ENCODE peak calls at places on chromosome 11, in ten cellular contexts. T is HT1080, N is putamen, R is CD14-positive monocyte, D is germinal center, J is AG04450, Q is GM19239, V is suprapubic skin, L is substantia nigra, H is foreskin melanocyte. K is an unnamed sample.

GRCh38 chr11:74449369-74449931 is 17.9 kb downstream of the KCNE3 start:
- DNase-seq in T (peak), N (peak), R (no peak), D (peak), J (peak), Q (peak), V (no peak), L (no peak), H (peak), K (peak)

GRCh38 chr11:125626381-125626950 is 1.5 kb downstream of the CHEK1 start:
- DNase-seq in T (no peak), N (peak), R (no peak), D (no peak), J (no peak), Q (no peak), V (no peak), L (no peak), H (no peak), K (peak)

GRCh38 chr11:128153697-128154048 is 433.7 kb downstream of the ETS1 start:
- DNase-seq in T (no peak), N (no peak), R (no peak), D (no peak), J (no peak), Q (no peak), V (no peak), L (no peak), H (no peak), K (no peak)

GRCh38 chr11:13929551-13929950 is 33.0 kb upstream of the SPON1 start:
- DNase-seq in T (no peak), N (peak), R (no peak), D (no peak), J (no peak), Q (no peak), V (no peak), L (peak), H (no peak), K (no peak)

GRCh38 chr11:122748968-122749687 is 89.2 kb upstream of the CRTAM start:
- DNase-seq in T (peak), N (no peak), R (peak), D (peak), J (peak), Q (peak), V (no peak), L (no peak), H (peak), K (no peak)

GRCh38 chr11:119509277-119509841 is 86.4 kb upstream of the THY1 start:
- DNase-seq in T (peak), N (no peak), R (no peak), D (no peak), J (no peak), Q (no peak), V (no peak), L (no peak), H (no peak), K (no peak)

GRCh38 chr11:70415176-70415575 is 16.8 kb downstream of the CTTN start:
- DNase-seq in T (no peak), N (no peak), R (no peak), D (no peak), J (no peak), Q (no peak), V (no peak), L (no peak), H (no peak), K (no peak)

GRCh38 chr11:78019808-78020207 is 3.3 kb downstream of the KCTD14 start:
- DNase-seq in T (peak), N (no peak), R (no peak), D (no peak), J (no peak), Q (no peak), V (no peak), L (no peak), H (no peak), K (no peak)

GRCh38 chr11:94457118-94458029 is 36.3 kb downstream of the MRE11 start:
- DNase-seq in T (peak), N (no peak), R (no peak), D (no peak), J (no peak), Q (no peak), V (no peak), L (no peak), H (no peak), K (no peak)

GRCh38 chr11:325796-326591 is 5.3 kb upstream of the IFITM3 start:
- DNase-seq in T (no peak), N (no peak), R (no peak), D (no peak), J (no peak), Q (no peak), V (no peak), L (no peak), H (no peak), K (no peak)

GRCh38 chr11:67542169-67542568 is 18.9 kb upstream of the CABP2 start:
- DNase-seq in T (no peak), N (no peak), R (no peak), D (no peak), J (no peak), Q (no peak), V (no peak), L (no peak), H (no peak), K (no peak)

GRCh38 chr11:11584446-11584810 is 37.4 kb downstream of the GALNT18 start:
- DNase-seq in T (peak), N (no peak), R (no peak), D (no peak), J (peak), Q (no peak), V (no peak), L (no peak), H (no peak), K (no peak)

GRCh38 chr11:117071344-117071787 is 26.9 kb downstream of the SIK3 start:
- DNase-seq in T (no peak), N (peak), R (no peak), D (no peak), J (no peak), Q (no peak), V (no peak), L (peak), H (no peak), K (no peak)

GRCh38 chr11:28110108-28110838 is 2.1 kb downstream of the METTL15 start:
- DNase-seq in T (peak), N (peak), R (peak), D (peak), J (peak), Q (peak), V (peak), L (peak), H (peak), K (peak)

GRCh38 chr11:122145715-122146274 is 29.8 kb upstream of the BLID start:
- DNase-seq in T (no peak), N (no peak), R (no peak), D (no peak), J (no peak), Q (no peak), V (no peak), L (no peak), H (no peak), K (no peak)

GRCh38 chr11:132072044-132072879 is 701.8 kb downstream of the NTM start:
- DNase-seq in T (peak), N (no peak), R (no peak), D (no peak), J (peak), Q (no peak), V (no peak), L (no peak), H (peak), K (peak)

GRCh38 chr11:96188625-96189006 is 154.4 kb downstream of the MAML2 start:
- DNase-seq in T (peak), N (no peak), R (no peak), D (peak), J (no peak), Q (no peak), V (no peak), L (no peak), H (no peak), K (no peak)

GRCh38 chr11:15969281-15969680 is 387.1 kb downstream of the SOX6 start:
- DNase-seq in T (peak), N (peak), R (peak), D (no peak), J (peak), Q (no peak), V (no peak), L (peak), H (peak), K (no peak)

GRCh38 chr11:119108151-119108856 is 1.2 kb downstream of the C2CD2L start:
- DNase-seq in T (peak), N (no peak), R (no peak), D (peak), J (no peak), Q (no peak), V (no peak), L (no peak), H (no peak), K (peak)

GRCh38 chr11:80943226-80943625 is 1502.4 kb upstream of the TENM4 start:
- DNase-seq in T (no peak), N (no peak), R (no peak), D (no peak), J (no peak), Q (no peak), V (no peak), L (no peak), H (no peak), K (no peak)

GRCh38 chr11:68106165-68106940 is 14.8 kb downstream of the CHKA start:
- DNase-seq in T (no peak), N (no peak), R (no peak), D (no peak), J (no peak), Q (no peak), V (no peak), L (no peak), H (no peak), K (no peak)

GRCh38 chr11:94169516-94169915 is 40.9 kb downstream of the PANX1 start:
- DNase-seq in T (no peak), N (no peak), R (no peak), D (no peak), J (no peak), Q (no peak), V (no peak), L (no peak), H (no peak), K (no peak)

GRCh38 chr11:76975513-76975912 is 58.7 kb upstream of the B3GNT6 start:
- DNase-seq in T (no peak), N (no peak), R (no peak), D (no peak), J (no peak), Q (no peak), V (no peak), L (no peak), H (no peak), K (no peak)

GRCh38 chr11:105297463-105297862 is 157.9 kb upstream of the CARD18 start:
- DNase-seq in T (peak), N (peak), R (no peak), D (no peak), J (no peak), Q (no peak), V (no peak), L (no peak), H (peak), K (no peak)

GRCh38 chr11:62427630-62428233 is 8.9 kb downstream of the SCGB1A1 start:
- DNase-seq in T (peak), N (no peak), R (peak), D (no peak), J (no peak), Q (no peak), V (no peak), L (no peak), H (peak), K (no peak)

GRCh38 chr11:94303884-94304459 is 408 bp upstream of the IZUMO1R start:
- DNase-seq in T (no peak), N (no peak), R (no peak), D (no peak), J (no peak), Q (no peak), V (no peak), L (no peak), H (no peak), K (no peak)

GRCh38 chr11:35133656-35134055 is 5.3 kb upstream of the CD44 start:
- DNase-seq in T (no peak), N (no peak), R (no peak), D (no peak), J (no peak), Q (no peak), V (no peak), L (no peak), H (no peak), K (no peak)

GRCh38 chr11:132312161-132312560 is 941.7 kb downstream of the NTM start:
- DNase-seq in T (peak), N (no peak), R (no peak), D (no peak), J (peak), Q (no peak), V (no peak), L (no peak), H (no peak), K (no peak)

GRCh38 chr11:4095509-4096230 is 1.1 kb downstream of the RRM1 start:
- DNase-seq in T (peak), N (no peak), R (no peak), D (no peak), J (no peak), Q (no peak), V (no peak), L (no peak), H (peak), K (no peak)

GRCh38 chr11:61975638-61976419 is 8.4 kb upstream of the FTH1 start:
- DNase-seq in T (no peak), N (no peak), R (no peak), D (no peak), J (no peak), Q (no peak), V (no peak), L (no peak), H (no peak), K (no peak)

GRCh38 chr11:93623179-93623578 is 38.3 kb upstream of the CEP295 start:
- DNase-seq in T (no peak), N (no peak), R (no peak), D (no peak), J (no peak), Q (peak), V (no peak), L (no peak), H (no peak), K (no peak)

GRCh38 chr11:95338430-95338991 is 107.5 kb upstream of the SESN3 start:
- DNase-seq in T (no peak), N (peak), R (no peak), D (no peak), J (no peak), Q (no peak), V (peak), L (peak), H (no peak), K (peak)

GRCh38 chr11:94876645-94877445 is 96.5 kb downstream of the CWC15 start:
- DNase-seq in T (peak), N (peak), R (peak), D (no peak), J (peak), Q (peak), V (peak), L (peak), H (peak), K (no peak)

GRCh38 chr11:101445761-101446160 is 138.0 kb downstream of the TRPC6 start:
- DNase-seq in T (no peak), N (no peak), R (no peak), D (no peak), J (no peak), Q (no peak), V (no peak), L (no peak), H (no peak), K (no peak)

GRCh38 chr11:68040121-68040956 is 1.5 kb downstream of the TCIRG1 start:
- DNase-seq in T (peak), N (no peak), R (peak), D (peak), J (peak), Q (peak), V (peak), L (no peak), H (no peak), K (no peak)

GRCh38 chr11:133985981-133986380 is 29.2 kb upstream of the IGSF9B start:
- DNase-seq in T (no peak), N (no peak), R (no peak), D (no peak), J (no peak), Q (no peak), V (no peak), L (no peak), H (no peak), K (no peak)

GRCh38 chr11:74926304-74927030 is 22.4 kb downstream of the XRRA1 start:
- DNase-seq in T (peak), N (no peak), R (no peak), D (no peak), J (no peak), Q (no peak), V (no peak), L (no peak), H (no peak), K (no peak)

GRCh38 chr11:73147771-73148681 is 5.9 kb upstream of the FCHSD2 start:
- DNase-seq in T (no peak), N (peak), R (no peak), D (no peak), J (no peak), Q (no peak), V (no peak), L (no peak), H (no peak), K (no peak)

K was measured in NCI-H2081.